ENCODE peak calls at places on chromosomes 7 and 10, in five cellular contexts. O is A549; F is CD8-positive, alpha-beta T cell; C is epithelial cell of esophagus; N is dorsolateral prefrontal cortex. D is an unnamed sample.

GRCh38 chr10:88343761-88344484 is 239.2 kb downstream of the RNLS start:
- DNase-seq in O (no peak), F (no peak), C (no peak), N (no peak), D (no peak)

GRCh38 chr7:28707291-28707690 is 250.8 kb downstream of the TRIL start:
- DNase-seq in O (no peak), F (no peak), C (no peak), N (no peak), D (no peak)

GRCh38 chr7:69342154-69342884 is 256.0 kb upstream of the AUTS2 start:
- DNase-seq in O (no peak), F (no peak), C (no peak), N (no peak), D (peak; percentile 55)

GRCh38 chr10:21675157-21675796 is 141.2 kb downstream of the MLLT10 start:
- DNase-seq in O (peak; percentile 40), F (no peak), C (peak; percentile 55), N (no peak), D (no peak)

GRCh38 chr7:123154231-123154860 is 45.4 kb downstream of the SLC13A1 start:
- DNase-seq in O (peak; percentile 34), F (no peak), C (peak; percentile 92), N (peak; percentile 73), D (no peak)

GRCh38 chr10:120514035-120514620 is 57.1 kb downstream of the PLPP4 start:
- DNase-seq in O (no peak), F (no peak), C (peak; percentile 83), N (no peak), D (no peak)

GRCh38 chr7:29480456-29480855 is 83.2 kb upstream of the PRR15 start:
- DNase-seq in O (no peak), F (no peak), C (no peak), N (no peak), D (no peak)

GRCh38 chr10:71268247-71268691 is 50.8 kb upstream of the SLC29A3 start:
- DNase-seq in O (peak; percentile 39), F (no peak), C (peak; percentile 38), N (peak; percentile 68), D (no peak)

GRCh38 chr7:129012641-129013040 is 42.3 kb downstream of the TNPO3 start:
- DNase-seq in O (no peak), F (no peak), C (no peak), N (no peak), D (no peak)

GRCh38 chr7:49166441-49166840 is 242.1 kb downstream of the CDC14C start:
- DNase-seq in O (no peak), F (no peak), C (peak; percentile 17), N (no peak), D (no peak)

GRCh38 chr7:119452401-119452800 is 820.6 kb upstream of the KCND2 start:
- DNase-seq in O (no peak), F (no peak), C (peak; percentile 2), N (no peak), D (no peak)

GRCh38 chr7:28207486-28208158 is 27.0 kb upstream of the JAZF1 start:
- DNase-seq in O (no peak), F (no peak), C (peak; percentile 51), N (no peak), D (no peak)

GRCh38 chr10:29734980-29735627 is 100.3 kb upstream of the SVIL start:
- DNase-seq in O (peak; percentile 40), F (peak; percentile 79), C (peak; percentile 57), N (no peak), D (no peak)

GRCh38 chr10:73589538-73590126 is 1.5 kb downstream of the USP54 start:
- DNase-seq in O (no peak), F (no peak), C (peak; percentile 64), N (peak; percentile 49), D (no peak)

GRCh38 chr10:21699575-21699974 is 165.5 kb downstream of the MLLT10 start:
- DNase-seq in O (no peak), F (no peak), C (no peak), N (no peak), D (no peak)

GRCh38 chr10:36441557-36441956 is 683.8 kb upstream of the ANKRD30A start:
- DNase-seq in O (no peak), F (no peak), C (peak; percentile 5), N (no peak), D (no peak)

GRCh38 chr10:48287417-48288391 is 13.2 kb upstream of the FRMPD2 start:
- DNase-seq in O (no peak), F (no peak), C (no peak), N (peak; percentile 86), D (no peak)

GRCh38 chr7:75072978-75073282 is 672 bp downstream of the RCC1L start:
- DNase-seq in O (peak; percentile 40), F (no peak), C (no peak), N (no peak), D (no peak)

GRCh38 chr7:134920026-134920758 is 66.1 kb upstream of the AGBL3 start:
- DNase-seq in O (peak; percentile 38), F (no peak), C (peak; percentile 46), N (no peak), D (peak; percentile 77)

GRCh38 chr7:5234852-5235831 is 45.1 kb downstream of the WIPI2 start:
- DNase-seq in O (no peak), F (no peak), C (peak; percentile 21), N (no peak), D (no peak)

GRCh38 chr10:110644598-110645462 is 694 bp downstream of the RBM20 start:
- DNase-seq in O (no peak), F (no peak), C (no peak), N (no peak), D (no peak)

GRCh38 chr10:12418000-12418399 is 68.7 kb downstream of the CAMK1D start:
- DNase-seq in O (no peak), F (no peak), C (peak; percentile 51), N (no peak), D (no peak)

GRCh38 chr7:146830686-146831085 is 714.1 kb downstream of the CNTNAP2 start:
- DNase-seq in O (no peak), F (no peak), C (no peak), N (no peak), D (no peak)

GRCh38 chr10:33129181-33129928 is 171.3 kb upstream of the ITGB1 start:
- DNase-seq in O (peak; percentile 46), F (no peak), C (peak; percentile 81), N (no peak), D (peak; percentile 97)

GRCh38 chr10:48343871-48344598 is 37.6 kb downstream of the MAPK8 start:
- DNase-seq in O (no peak), F (no peak), C (no peak), N (no peak), D (no peak)

GRCh38 chr7:132520591-132520990 is 55.7 kb downstream of the PLXNA4 start:
- DNase-seq in O (no peak), F (no peak), C (no peak), N (no peak), D (no peak)

GRCh38 chr10:70374775-70375614 is 7.4 kb downstream of the LRRC20 start:
- DNase-seq in O (no peak), F (no peak), C (no peak), N (no peak), D (no peak)

GRCh38 chr10:66572700-66573099 is 353.1 kb upstream of the LRRTM3 start:
- DNase-seq in O (no peak), F (no peak), C (no peak), N (no peak), D (no peak)

GRCh38 chr10:122954731-122955050 is 664 bp upstream of the C10orf88 start:
- DNase-seq in O (no peak), F (no peak), C (no peak), N (no peak), D (no peak)

GRCh38 chr10:70748801-70749573 is 36.2 kb downstream of the TBATA start:
- DNase-seq in O (no peak), F (no peak), C (no peak), N (no peak), D (no peak)

GRCh38 chr10:34107623-34108516 is 707.2 kb downstream of the PARD3 start:
- DNase-seq in O (no peak), F (no peak), C (no peak), N (no peak), D (no peak)

GRCh38 chr10:6322805-6323204 is 120.1 kb downstream of the PFKFB3 start:
- DNase-seq in O (no peak), F (no peak), C (no peak), N (no peak), D (no peak)

GRCh38 chr7:38215734-38216670 is 38.0 kb downstream of the STARD3NL start:
- DNase-seq in O (peak; percentile 68), F (peak; percentile 85), C (peak; percentile 73), N (peak; percentile 77), D (peak; percentile 67)

DNA sequence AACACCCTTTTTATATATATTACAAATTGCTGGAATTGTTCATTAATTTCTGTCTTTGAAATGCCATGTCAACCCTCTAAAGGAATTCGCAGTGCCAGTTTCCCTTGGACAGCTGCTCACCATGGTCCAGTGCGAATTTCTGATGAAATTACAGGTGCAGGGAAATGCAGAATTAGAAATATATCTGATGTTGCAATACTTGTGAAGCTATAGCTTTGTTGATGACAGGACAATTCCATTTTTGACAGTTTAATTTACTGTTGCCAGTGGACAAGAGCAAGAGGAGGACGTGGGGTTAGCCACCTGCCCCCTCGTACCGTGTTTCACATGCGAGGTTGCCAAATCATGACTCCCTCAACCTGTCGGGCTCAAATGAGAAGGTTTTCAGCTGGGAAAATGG is 140.6 kb downstream of the MGMT start:
- DNase-seq in O (no peak), F (no peak), C (no peak), N (no peak), D (no peak)
- TF ChIP-seq CTCF in O (no peak), F (no peak), C (no peak), N (no peak), D (no peak)

GRCh38 chr7:1087952-1088920 is at the start of gene GPER1:
- DNase-seq in O (no peak), F (no peak), C (peak; percentile 15), N (no peak), D (no peak)
- H3K4me3 ChIP-seq in O (peak within 1 kb of the TSS; percentile 18), F (peak within 1 kb of the TSS; percentile 58), C (peak within 1 kb of the TSS; percentile 38), N (peak within 1 kb of the TSS; percentile 66), D (peak within 1 kb of the TSS; percentile 56)

GRCh38 chr10:86334515-86335085 is 32.0 kb downstream of the GRID1 start:
- DNase-seq in O (no peak), F (no peak), C (peak; percentile 39), N (no peak), D (no peak)
- TF ChIP-seq CTCF in O (no peak), F (no peak), C (peak; percentile 47), N (no peak), D (no peak)

GRCh38 chr7:36045275-36045674 is 107.8 kb upstream of the EEPD1 start:
- DNase-seq in O (no peak), F (no peak), C (no peak), N (no peak), D (no peak)
- H3K4me3 ChIP-seq in O (no peak overlapping the region), F (no peak overlapping the region), C (no peak overlapping the region), N (no peak overlapping the region), D (no peak overlapping the region)